ENCODE peak calls at places on chromosomes 11 and 22, in nine cellular contexts. L, J, Z, Q, U, Y, F, H and E are unnamed samples.

GRCh38 chr11:69087811-69088210 is 39.1 kb downstream of the TPCN2 start:
- DNase-seq in L (no peak), J (no peak), Z (no peak), Q (no peak), U (no peak), Y (no peak), F (no peak), H (no peak), E (no peak)

GRCh38 chr11:75499423-75500305 is 26.1 kb downstream of the GDPD5 start:
- DNase-seq in L (no peak), J (no peak), Z (no peak), Q (peak; percentile 38), U (peak; percentile 91), Y (no peak), F (no peak), H (no peak), E (no peak)

GRCh38 chr11:34358258-34358665 is 452 bp upstream of the ABTB2 start:
- DNase-seq in L (peak; percentile 84), J (peak; percentile 78), Z (no peak), Q (peak; percentile 52), U (peak; percentile 79), Y (no peak), F (peak; percentile 80), H (no peak), E (peak; percentile 84)

GRCh38 chr11:77080643-77081210 is 14.0 kb downstream of the CAPN5 start:
- DNase-seq in L (no peak), J (no peak), Z (no peak), Q (no peak), U (peak; percentile 58), Y (no peak), F (no peak), H (no peak), E (no peak)

GRCh38 chr11:115324569-115325432 is 179.4 kb downstream of the CADM1 start:
- DNase-seq in L (peak; percentile 56), J (peak; percentile 63), Z (peak; percentile 45), Q (peak; percentile 50), U (peak; percentile 43), Y (peak; percentile 84), F (no peak), H (no peak), E (no peak)

GRCh38 chr11:134764367-134764766 is 352.3 kb upstream of the B3GAT1 start:
- DNase-seq in L (no peak), J (no peak), Z (no peak), Q (no peak), U (no peak), Y (no peak), F (no peak), H (no peak), E (no peak)

GRCh38 chr11:70498171-70498571 is 99.8 kb downstream of the CTTN start:
- DNase-seq in L (no peak), J (no peak), Z (no peak), Q (no peak), U (no peak), Y (no peak), F (peak; percentile 7), H (no peak), E (peak; percentile 25)

GRCh38 chr22:26994801-26995200 is 337.4 kb downstream of the MIAT start:
- DNase-seq in L (no peak), J (no peak), Z (no peak), Q (no peak), U (no peak), Y (no peak), F (no peak), H (no peak), E (no peak)

GRCh38 chr22:46982635-46983034 is 220.2 kb downstream of the TBC1D22A start:
- DNase-seq in L (no peak), J (no peak), Z (no peak), Q (no peak), U (no peak), Y (no peak), F (no peak), H (no peak), E (no peak)

GRCh38 chr11:96385187-96385586 is 4.5 kb downstream of the CCDC82 start:
- DNase-seq in L (no peak), J (no peak), Z (no peak), Q (no peak), U (no peak), Y (no peak), F (no peak), H (no peak), E (no peak)

GRCh38 chr22:45511847-45512261 is 9.2 kb downstream of the FBLN1 start:
- DNase-seq in L (no peak), J (no peak), Z (no peak), Q (peak; percentile 52), U (peak; percentile 33), Y (no peak), F (no peak), H (no peak), E (no peak)

GRCh38 chr11:38460901-38461300 is 1862.9 kb upstream of the RAG2 start:
- DNase-seq in L (no peak), J (no peak), Z (no peak), Q (peak; percentile 9), U (no peak), Y (peak; percentile 65), F (no peak), H (no peak), E (peak; percentile 63)

GRCh38 chr11:126716456-126717083 is 284.0 kb downstream of the KIRREL3 start:
- DNase-seq in L (peak; percentile 62), J (peak; percentile 50), Z (peak; percentile 33), Q (peak; percentile 81), U (peak; percentile 63), Y (peak; percentile 19), F (no peak), H (no peak), E (no peak)

GRCh38 chr11:31809857-31810778 is 1.0 kb downstream of the PAX6 start:
- DNase-seq in L (peak; percentile 84), J (peak; percentile 49), Z (no peak), Q (no peak), U (peak; percentile 44), Y (peak; percentile 12), F (peak; percentile 26), H (no peak), E (no peak)

GRCh38 chr11:118928870-118929495 is 3.3 kb upstream of the BCL9L start:
- DNase-seq in L (peak; percentile 90), J (peak; percentile 77), Z (peak; percentile 43), Q (no peak), U (peak; percentile 62), Y (peak; percentile 48), F (peak; percentile 71), H (no peak), E (peak; percentile 80)

GRCh38 chr11:14424096-14424495 is 65.1 kb upstream of the RRAS2 start:
- DNase-seq in L (no peak), J (no peak), Z (no peak), Q (no peak), U (peak; percentile 83), Y (no peak), F (no peak), H (no peak), E (no peak)

GRCh38 chr11:134340354-134340964 is 8.7 kb downstream of the GLB1L2 start:
- DNase-seq in L (peak; percentile 35), J (no peak), Z (no peak), Q (peak; percentile 70), U (no peak), Y (no peak), F (no peak), H (no peak), E (no peak)

GRCh38 chr11:61028135-61028729 is 56.8 kb downstream of the CD6 start:
- DNase-seq in L (peak; percentile 11), J (peak; percentile 84), Z (peak; percentile 58), Q (no peak), U (no peak), Y (peak; percentile 52), F (no peak), H (no peak), E (no peak)